ENCODE peak calls at places on chromosomes 1 and 21, in four cellular contexts. D is MM.1S, I is mammary epithelial cell, H is gastrocnemius medialis. W is an unnamed sample.

GRCh38 chr1:38831753-38832734 is 27.5 kb downstream of the RRAGC start:
- DNase-seq in D (no peak), I (no peak), H (no peak), W (no peak)

GRCh38 chr1:44725309-44725698 is 5.7 kb downstream of the RNU5D-1 start:
- DNase-seq in D (no peak), I (no peak), H (no peak), W (no peak)

GRCh38 chr1:19730793-19731192 is 66.1 kb downstream of the HTR6 start:
- DNase-seq in D (no peak), I (no peak), H (no peak), W (no peak)

GRCh38 chr1:111448482-111448917 is 556 bp downstream of the WDR77 start:
- DNase-seq in D (no peak), I (peak; percentile 48), H (no peak), W (peak; percentile 22)

GRCh38 chr21:42724226-42724920 is 71.0 kb downstream of the PDE9A start:
- DNase-seq in D (no peak), I (peak; percentile 82), H (no peak), W (no peak)

GRCh38 chr21:44518684-44519083 is 21.3 kb downstream of the KRTAP10-1 start:
- DNase-seq in D (no peak), I (no peak), H (no peak), W (no peak)

GRCh38 chr21:41458121-41458520 is 32.1 kb downstream of the MX1 start:
- DNase-seq in D (no peak), I (no peak), H (no peak), W (no peak)

GRCh38 chr21:37073417-37074194 is 552 bp downstream of the TTC3 start:
- DNase-seq in D (peak; percentile 54), I (no peak), H (peak; percentile 32), W (peak; percentile 80)

GRCh38 chr21:46402421-46402820 is 56.3 kb upstream of the DIP2A start:
- DNase-seq in D (no peak), I (no peak), H (no peak), W (no peak)

GRCh38 chr1:15220825-15221431 is 26.1 kb upstream of the FHAD1 start:
- DNase-seq in D (no peak), I (no peak), H (no peak), W (no peak)

DNA sequence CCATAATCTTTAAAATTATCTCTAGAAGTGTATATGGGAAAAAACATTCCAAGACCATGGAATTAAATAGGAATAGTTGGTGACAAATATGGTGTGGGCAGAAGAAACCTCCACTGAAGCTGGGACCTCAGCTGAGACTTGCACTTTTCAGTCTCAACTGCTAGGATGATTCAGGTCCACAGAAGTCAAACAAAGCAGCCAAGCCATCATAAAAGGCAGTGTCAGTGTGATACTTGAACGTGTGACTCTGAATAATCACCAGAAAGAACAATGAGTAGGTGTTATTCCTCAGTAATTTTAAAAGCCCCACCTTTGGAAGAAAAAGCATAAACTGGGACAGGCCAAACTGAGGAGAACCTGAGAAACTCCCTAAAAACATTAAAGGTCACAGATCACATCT is 90.7 kb downstream of the ZNF281 start:
- DNase-seq in D (no peak), I (peak; percentile 67), H (no peak), W (no peak)
- H3K27ac ChIP-seq in D (no peak overlapping the region), I (no peak overlapping the region), H (no peak overlapping the region), W (no peak overlapping the region)

DNA sequence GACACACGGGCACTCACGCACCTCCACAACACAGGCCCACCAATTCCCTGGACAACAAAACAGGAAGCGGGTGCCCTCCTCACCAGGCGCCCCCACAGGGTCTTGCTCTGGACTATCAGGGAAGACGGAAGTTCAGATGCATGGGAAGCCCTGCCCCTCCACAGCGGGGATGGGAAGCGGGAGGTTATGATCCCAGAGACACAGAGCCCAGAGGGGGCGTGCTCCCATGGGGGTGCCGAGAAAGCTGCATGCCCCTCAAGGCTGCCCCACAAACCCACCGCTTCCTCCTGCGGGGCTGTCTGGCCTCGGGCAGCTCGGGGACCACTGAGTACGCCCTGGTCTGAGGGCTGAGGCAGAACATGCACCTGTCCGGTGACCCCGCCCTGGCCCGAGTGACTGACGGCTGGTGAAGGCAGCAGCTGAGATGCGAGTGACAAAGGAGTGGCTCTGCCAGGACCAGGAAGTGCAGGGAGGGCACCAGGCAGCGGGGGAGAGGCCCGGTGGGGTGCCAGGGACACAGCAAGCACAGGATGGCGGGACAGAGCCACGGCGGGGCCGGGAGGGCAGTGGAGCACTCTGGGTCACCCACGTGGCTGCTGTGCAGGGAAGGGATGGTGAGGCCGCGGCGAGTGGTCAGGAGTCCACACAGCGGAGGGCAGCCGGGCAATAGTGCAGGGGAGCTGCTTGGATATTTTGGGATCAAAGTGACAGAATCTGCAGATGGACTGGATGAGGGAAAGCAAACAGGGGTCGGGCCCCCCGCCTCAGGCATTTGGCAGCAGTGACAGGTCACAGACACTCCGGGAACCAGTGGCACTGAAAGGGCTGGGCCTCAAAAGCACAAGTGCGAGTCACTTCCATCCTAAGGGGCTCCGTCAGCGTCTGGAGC is 18.6 kb downstream of the NADK start:
- DNase-seq in D (no peak), I (no peak), H (no peak), W (no peak)
- H3K4me1 ChIP-seq in D (no peaks in the 10 kb centered on the region), I (peaks cover 24% of the 10 kb centered on the region), H (peaks cover 10% of the 10 kb centered on the region), W (no peaks in the 10 kb centered on the region)

DNA sequence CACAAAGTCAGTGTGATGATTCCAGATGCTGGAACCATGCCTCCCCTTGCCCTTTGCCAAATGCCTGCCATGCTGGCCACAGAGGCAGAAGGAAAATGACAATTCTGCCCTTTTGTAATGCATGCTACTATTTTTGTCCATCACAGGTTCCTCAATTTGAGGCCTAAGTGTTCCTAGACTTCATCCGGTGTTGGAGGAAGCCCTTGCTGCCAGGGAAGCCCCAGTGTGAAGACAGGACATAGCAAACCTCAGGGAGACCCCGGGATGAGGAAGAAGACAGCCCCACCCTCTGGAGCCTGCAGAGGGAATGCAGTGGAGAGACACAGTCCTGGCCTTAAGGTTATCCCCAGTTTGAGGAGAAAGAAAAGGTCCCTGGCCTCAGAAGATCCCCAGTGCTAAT is 14.4 kb downstream of the PRR9 start:
- DNase-seq in D (no peak), I (no peak), H (no peak), W (no peak)
- H3K27ac ChIP-seq in D (no peak overlapping the region), I (no peak overlapping the region), H (no peak overlapping the region), W (no peak overlapping the region)

DNA sequence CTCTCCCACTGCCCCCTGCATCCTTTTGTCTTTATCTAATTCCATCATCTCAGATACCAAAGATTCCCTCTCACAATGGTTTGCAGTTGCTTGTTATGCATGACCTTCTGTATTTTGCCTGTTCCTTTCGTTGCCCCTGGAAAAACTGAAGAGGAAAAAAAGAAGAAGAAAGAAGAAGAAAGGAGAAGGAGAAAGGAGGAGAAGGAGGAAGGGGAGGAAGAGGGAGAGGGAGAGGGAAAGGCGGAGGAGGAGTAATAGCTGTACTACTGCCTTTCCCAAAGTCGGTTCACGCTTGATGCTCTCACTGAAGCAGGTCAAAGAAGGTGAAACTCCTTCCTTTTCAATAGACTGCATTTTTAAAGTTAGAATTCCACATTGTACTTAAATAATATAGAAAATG is 513.8 kb downstream of the PTPRC start:
- DNase-seq in D (no peak), I (no peak), H (no peak), W (no peak)
- H3K4me1 ChIP-seq in D (no peaks in the 10 kb centered on the region), I (no peaks in the 10 kb centered on the region), H (no peaks in the 10 kb centered on the region), W (no peaks in the 10 kb centered on the region)

GRCh38 chr1:100995196-100995983 is 30.2 kb downstream of the DPH5 start:
- DNase-seq in D (no peak), I (no peak), H (no peak), W (no peak)
- H3K27ac ChIP-seq in D (no peak overlapping the region), I (no peak overlapping the region), H (peak overlapping the region; percentile 38), W (peak overlapping the region; percentile 37)

GRCh38 chr1:169106095-169106920 is at the start of gene ATP1B1:
- DNase-seq in D (peak; percentile 93), I (peak; percentile 88), H (peak; percentile 82), W (peak; percentile 81)
- H3K4me1 ChIP-seq in D (peaks cover 4% of the 10 kb centered on the region), I (peaks cover 53% of the 10 kb centered on the region), H (peaks cover 25% of the 10 kb centered on the region), W (peaks cover 37% of the 10 kb centered on the region)

DNA sequence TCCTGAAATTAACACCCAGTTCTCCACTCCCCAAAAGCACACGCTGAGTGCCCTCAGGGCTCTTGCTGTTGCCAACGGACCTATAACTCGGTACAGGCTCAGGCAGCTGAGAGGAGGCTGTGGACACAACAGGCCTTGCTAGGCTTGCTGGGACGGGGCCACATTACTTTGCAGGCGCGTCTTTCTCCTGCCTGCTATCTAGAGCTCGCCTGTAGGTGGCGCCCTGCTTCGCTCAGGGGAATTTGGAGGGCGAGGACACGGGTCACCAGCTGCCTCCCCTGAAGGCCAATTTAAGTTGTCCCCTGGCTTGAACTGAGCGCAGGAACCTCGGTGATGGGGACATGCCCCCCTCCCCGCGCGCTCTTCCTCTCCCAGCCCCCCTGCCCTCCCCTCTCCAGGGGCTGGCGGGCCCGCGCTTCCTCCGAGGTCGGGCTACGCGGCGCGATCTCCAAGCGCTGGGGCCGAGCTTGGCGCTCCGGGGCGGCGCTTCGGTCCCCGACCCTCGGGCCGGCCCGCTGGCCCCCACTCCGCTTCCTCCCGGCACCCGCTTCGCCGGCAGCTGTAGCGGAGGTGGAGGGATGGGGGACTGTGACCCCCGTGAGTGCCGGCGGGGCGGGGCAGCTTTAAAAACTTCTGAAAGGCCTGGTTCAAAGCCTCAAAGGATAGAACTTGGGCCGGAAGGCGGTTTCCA is 32.4 kb upstream of the NFIA start:
- DNase-seq in D (peak; percentile 88), I (peak; percentile 80), H (peak; percentile 87), W (peak; percentile 81)
- H3K27ac ChIP-seq in D (peak overlapping the region; percentile 10), I (no peak overlapping the region), H (peak overlapping the region; percentile 92), W (no peak overlapping the region)

GRCh38 chr1:23553896-23554480 is 5.3 kb downstream of the ID3 start:
- DNase-seq in D (no peak), I (no peak), H (no peak), W (no peak)

GRCh38 chr1:23553206-23553895 is 6.0 kb downstream of the ID3 start:
- DNase-seq in D (no peak), I (no peak), H (no peak), W (no peak)

GRCh38 chr1:23554481-23555224 is 4.6 kb downstream of the ID3 start:
- DNase-seq in D (peak; percentile 92), I (peak; percentile 83), H (peak; percentile 62), W (peak; percentile 83)

GRCh38 chr1:23548704-23549143 is 10.6 kb downstream of the ID3 start:
- DNase-seq in D (no peak), I (no peak), H (no peak), W (no peak)

GRCh38 chr1:23551849-23552248 is 7.5 kb downstream of the ID3 start:
- DNase-seq in D (no peak), I (no peak), H (no peak), W (no peak)
- H3K4me1 ChIP-seq in D (peaks cover 21% of the 10 kb centered on the region), I (peaks cover 36% of the 10 kb centered on the region), H (peaks cover 26% of the 10 kb centered on the region), W (peaks cover 31% of the 10 kb centered on the region)